ENCODE peak calls at places on chromosomes 3 and 15, in five cellular contexts. One of them, this sample, is unnamed.

GRCh38 chr3:16993227-16993626 is 108.5 kb downstream of the PLCL2 start:
- DNase-seq in endothelial cell of umbilical vein: no peak
- DNase-seq in body of pancreas: peak; percentile 70
- DNase-seq in psoas muscle: no peak
- DNase-seq in right cardiac atrium: no peak
- DNase-seq in this sample: no peak

GRCh38 chr3:13883681-13884080 is 3.8 kb upstream of the WNT7A start:
- DNase-seq in body of pancreas: no peak
- DNase-seq in endothelial cell of umbilical vein: no peak
- DNase-seq in right cardiac atrium: no peak
- DNase-seq in psoas muscle: no peak
- DNase-seq in this sample: no peak

GRCh38 chr15:51171578-51171932 is 76.8 kb upstream of the TNFAIP8L3 start:
- DNase-seq in right cardiac atrium: no peak
- DNase-seq in psoas muscle: no peak
- DNase-seq in endothelial cell of umbilical vein: no peak
- DNase-seq in body of pancreas: no peak
- DNase-seq in this sample: no peak

GRCh38 chr3:50288387-50289007 is 3.7 kb downstream of the IFRD2 start:
- DNase-seq in body of pancreas: no peak
- DNase-seq in right cardiac atrium: no peak
- DNase-seq in psoas muscle: no peak
- DNase-seq in endothelial cell of umbilical vein: no peak
- DNase-seq in this sample: no peak

GRCh38 chr3:170054204-170054603 is 16.4 kb downstream of the GPR160 start:
- DNase-seq in right cardiac atrium: no peak
- DNase-seq in psoas muscle: no peak
- DNase-seq in endothelial cell of umbilical vein: peak; percentile 25
- DNase-seq in body of pancreas: no peak
- DNase-seq in this sample: no peak

GRCh38 chr15:99732711-99733267 is 448 bp downstream of the LYSMD4 start:
- DNase-seq in endothelial cell of umbilical vein: no peak
- DNase-seq in body of pancreas: no peak
- DNase-seq in psoas muscle: no peak
- DNase-seq in right cardiac atrium: peak; percentile 81
- DNase-seq in this sample: peak; percentile 26

GRCh38 chr15:60328852-60329443 is 68.8 kb downstream of the ANXA2 start:
- DNase-seq in body of pancreas: no peak
- DNase-seq in endothelial cell of umbilical vein: peak; percentile 40
- DNase-seq in psoas muscle: no peak
- DNase-seq in right cardiac atrium: no peak
- DNase-seq in this sample: peak; percentile 29

GRCh38 chr3:185308126-185308754 is 54.4 kb upstream of the EHHADH start:
- DNase-seq in body of pancreas: peak; percentile 71
- DNase-seq in endothelial cell of umbilical vein: peak; percentile 68
- DNase-seq in psoas muscle: no peak
- DNase-seq in right cardiac atrium: no peak
- DNase-seq in this sample: peak; percentile 73

GRCh38 chr15:57235865-57236264 is 140.4 kb upstream of the CGNL1 start:
- DNase-seq in right cardiac atrium: no peak
- DNase-seq in endothelial cell of umbilical vein: peak; percentile 61
- DNase-seq in psoas muscle: no peak
- DNase-seq in body of pancreas: no peak
- DNase-seq in this sample: no peak

GRCh38 chr15:67241132-67241855 is 13.2 kb downstream of the AAGAB start:
- DNase-seq in body of pancreas: no peak
- DNase-seq in psoas muscle: no peak
- DNase-seq in endothelial cell of umbilical vein: no peak
- DNase-seq in right cardiac atrium: no peak
- DNase-seq in this sample: no peak

GRCh38 chr15:76336254-76337046 is at the start of gene ISL2:
- DNase-seq in psoas muscle: no peak
- DNase-seq in endothelial cell of umbilical vein: peak; percentile 60
- DNase-seq in body of pancreas: peak; percentile 27
- DNase-seq in right cardiac atrium: peak; percentile 78
- DNase-seq in this sample: no peak

GRCh38 chr15:44194397-44195150 is 497 bp downstream of the FRMD5 start:
- DNase-seq in right cardiac atrium: peak; percentile 60
- DNase-seq in body of pancreas: peak; percentile 35
- DNase-seq in endothelial cell of umbilical vein: peak; percentile 84
- DNase-seq in psoas muscle: peak; percentile 16
- DNase-seq in this sample: no peak

GRCh38 chr15:80076321-80077318 is 17.1 kb downstream of the ZFAND6 start:
- DNase-seq in psoas muscle: no peak
- DNase-seq in endothelial cell of umbilical vein: no peak
- DNase-seq in right cardiac atrium: no peak
- DNase-seq in body of pancreas: no peak
- DNase-seq in this sample: no peak

GRCh38 chr15:66411190-66411589 is 24.5 kb downstream of the MAP2K1 start:
- DNase-seq in body of pancreas: no peak
- DNase-seq in endothelial cell of umbilical vein: no peak
- DNase-seq in psoas muscle: no peak
- DNase-seq in right cardiac atrium: no peak
- DNase-seq in this sample: no peak

GRCh38 chr15:98776607-98777281 is 128.4 kb downstream of the IGF1R start:
- DNase-seq in right cardiac atrium: peak; percentile 78
- DNase-seq in psoas muscle: peak; percentile 39
- DNase-seq in endothelial cell of umbilical vein: no peak
- DNase-seq in body of pancreas: peak; percentile 74
- DNase-seq in this sample: peak; percentile 32

GRCh38 chr3:85846940-85847339 is 888.2 kb downstream of the CADM2 start:
- DNase-seq in psoas muscle: no peak
- DNase-seq in right cardiac atrium: no peak
- DNase-seq in endothelial cell of umbilical vein: no peak
- DNase-seq in body of pancreas: no peak
- DNase-seq in this sample: no peak

GRCh38 chr3:44045476-44046275 is 196.0 kb upstream of the TOPAZ1 start:
- DNase-seq in body of pancreas: peak; percentile 67
- DNase-seq in endothelial cell of umbilical vein: no peak
- DNase-seq in psoas muscle: no peak
- DNase-seq in right cardiac atrium: no peak
- DNase-seq in this sample: peak; percentile 38

GRCh38 chr3:56591256-56591655 is 34.3 kb downstream of the CCDC66 start:
- DNase-seq in endothelial cell of umbilical vein: no peak
- DNase-seq in right cardiac atrium: no peak
- DNase-seq in psoas muscle: no peak
- DNase-seq in body of pancreas: no peak
- DNase-seq in this sample: no peak

GRCh38 chr15:25877681-25878080 is 14.6 kb upstream of the ATP10A start:
- DNase-seq in right cardiac atrium: no peak
- DNase-seq in body of pancreas: no peak
- DNase-seq in psoas muscle: no peak
- DNase-seq in endothelial cell of umbilical vein: no peak
- DNase-seq in this sample: no peak

GRCh38 chr3:83500422-83500821 is 1458.4 kb upstream of the CADM2 start:
- DNase-seq in psoas muscle: no peak
- DNase-seq in endothelial cell of umbilical vein: no peak
- DNase-seq in body of pancreas: peak; percentile 20
- DNase-seq in right cardiac atrium: no peak
- DNase-seq in this sample: no peak

GRCh38 chr3:72018339-72018984 is 233.5 kb upstream of the PROK2 start:
- DNase-seq in psoas muscle: no peak
- DNase-seq in right cardiac atrium: peak; percentile 55
- DNase-seq in endothelial cell of umbilical vein: no peak
- DNase-seq in body of pancreas: no peak
- DNase-seq in this sample: no peak

GRCh38 chr3:155086041-155086440 is 5.9 kb downstream of the MME start:
- DNase-seq in psoas muscle: no peak
- DNase-seq in body of pancreas: no peak
- DNase-seq in endothelial cell of umbilical vein: no peak
- DNase-seq in right cardiac atrium: no peak
- DNase-seq in this sample: no peak

GRCh38 chr3:194054941-194055340 is 81.0 kb upstream of the HES1 start:
- DNase-seq in right cardiac atrium: no peak
- DNase-seq in psoas muscle: no peak
- DNase-seq in body of pancreas: no peak
- DNase-seq in endothelial cell of umbilical vein: no peak
- DNase-seq in this sample: no peak

GRCh38 chr3:54951405-54951804 is 23.5 kb upstream of the LRTM1 start:
- DNase-seq in psoas muscle: peak; percentile 86
- DNase-seq in right cardiac atrium: peak; percentile 91
- DNase-seq in endothelial cell of umbilical vein: no peak
- DNase-seq in body of pancreas: peak; percentile 64
- DNase-seq in this sample: peak; percentile 25

GRCh38 chr3:136862611-136862951 is 573 bp downstream of the NCK1 start:
- DNase-seq in psoas muscle: peak; percentile 63
- DNase-seq in right cardiac atrium: peak; percentile 81
- DNase-seq in endothelial cell of umbilical vein: peak; percentile 75
- DNase-seq in body of pancreas: peak; percentile 82
- DNase-seq in this sample: peak; percentile 29

GRCh38 chr3:195458188-195458800 is 15.5 kb upstream of the ACAP2 start:
- DNase-seq in right cardiac atrium: no peak
- DNase-seq in psoas muscle: no peak
- DNase-seq in endothelial cell of umbilical vein: peak; percentile 32
- DNase-seq in body of pancreas: no peak
- DNase-seq in this sample: no peak

GRCh38 chr15:55168350-55168974 is 28.3 kb downstream of the RSL24D1 start:
- DNase-seq in endothelial cell of umbilical vein: peak; percentile 77
- DNase-seq in right cardiac atrium: peak; percentile 62
- DNase-seq in psoas muscle: peak; percentile 25
- DNase-seq in body of pancreas: peak; percentile 57
- DNase-seq in this sample: no peak

GRCh38 chr15:83365370-83365938 is 81.0 kb upstream of the BNC1 start:
- DNase-seq in psoas muscle: peak; percentile 37
- DNase-seq in body of pancreas: no peak
- DNase-seq in endothelial cell of umbilical vein: peak; percentile 8
- DNase-seq in right cardiac atrium: peak; percentile 71
- DNase-seq in this sample: no peak

GRCh38 chr3:15281817-15282216 is 50.6 kb downstream of the SH3BP5 start:
- DNase-seq in body of pancreas: no peak
- DNase-seq in right cardiac atrium: peak; percentile 18
- DNase-seq in endothelial cell of umbilical vein: no peak
- DNase-seq in psoas muscle: no peak
- DNase-seq in this sample: no peak

GRCh38 chr3:135337176-135337575 is 542.1 kb downstream of the EPHB1 start:
- DNase-seq in body of pancreas: no peak
- DNase-seq in right cardiac atrium: no peak
- DNase-seq in psoas muscle: peak; percentile 14
- DNase-seq in endothelial cell of umbilical vein: no peak
- DNase-seq in this sample: no peak

GRCh38 chr3:127692501-127693335 is 20.0 kb downstream of the ABTB1 start:
- DNase-seq in endothelial cell of umbilical vein: no peak
- DNase-seq in right cardiac atrium: peak; percentile 50
- DNase-seq in body of pancreas: no peak
- DNase-seq in psoas muscle: peak; percentile 4
- DNase-seq in this sample: no peak

DNA sequence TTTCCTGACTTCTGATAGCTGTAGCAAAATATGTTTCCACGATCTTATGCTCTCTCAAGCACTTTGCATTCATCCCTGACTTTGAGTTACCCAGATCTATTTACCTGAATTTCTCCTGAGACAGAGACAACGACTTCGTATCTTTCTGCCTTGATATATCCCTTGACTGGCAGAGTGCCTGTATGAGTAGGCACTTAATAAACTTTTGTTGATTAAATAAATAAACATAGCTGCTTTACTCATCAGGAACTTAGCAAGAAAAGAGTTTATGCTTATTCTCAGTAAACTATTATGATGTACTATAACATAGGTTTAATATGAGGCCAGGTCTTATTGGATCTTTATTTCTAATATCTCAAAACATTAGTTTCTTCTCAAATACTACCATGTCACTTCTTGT is 85.6 kb upstream of the PHLDB2 start:
- DNase-seq in endothelial cell of umbilical vein: no peak
- DNase-seq in body of pancreas: no peak
- DNase-seq in right cardiac atrium: no peak
- DNase-seq in psoas muscle: no peak
- DNase-seq in this sample: no peak
- H3K27ac ChIP-seq in endothelial cell of umbilical vein: no peak overlapping the region
- H3K27ac ChIP-seq in body of pancreas: no peak overlapping the region
- H3K27ac ChIP-seq in right cardiac atrium: no peak overlapping the region
- H3K27ac ChIP-seq in psoas muscle: no peak overlapping the region
- H3K27ac ChIP-seq in this sample: no peak overlapping the region

GRCh38 chr3:96813134-96813819 is 1.1 kb upstream of the EPHA6 start:
- DNase-seq in body of pancreas: peak; percentile 79
- DNase-seq in endothelial cell of umbilical vein: peak; percentile 59
- DNase-seq in right cardiac atrium: peak; percentile 83
- DNase-seq in psoas muscle: peak; percentile 52
- DNase-seq in this sample: peak; percentile 25

GRCh38 chr3:96814581-96815567 is at the start of gene EPHA6:
- DNase-seq in right cardiac atrium: peak; percentile 22
- DNase-seq in psoas muscle: no peak
- DNase-seq in body of pancreas: peak; percentile 12
- DNase-seq in endothelial cell of umbilical vein: no peak
- DNase-seq in this sample: no peak

GRCh38 chr3:96813820-96814580 is 394 bp upstream of the EPHA6 start:
- DNase-seq in psoas muscle: peak; percentile 24
- DNase-seq in body of pancreas: peak; percentile 46
- DNase-seq in right cardiac atrium: peak; percentile 77
- DNase-seq in endothelial cell of umbilical vein: peak; percentile 43
- DNase-seq in this sample: peak; percentile 31
- H3K4me3 ChIP-seq in psoas muscle: peak overlapping the region; percentile 61
- H3K4me3 ChIP-seq in body of pancreas: peak overlapping the region; percentile 64
- H3K4me3 ChIP-seq in right cardiac atrium: peak overlapping the region; percentile 43
- H3K4me3 ChIP-seq in endothelial cell of umbilical vein: peak overlapping the region; percentile 39
- H3K4me3 ChIP-seq in this sample: peak overlapping the region; percentile 34

GRCh38 chr3:140440446-140440845 is 237.4 kb upstream of the TRIM42 start:
- DNase-seq in psoas muscle: no peak
- DNase-seq in body of pancreas: no peak
- DNase-seq in endothelial cell of umbilical vein: peak; percentile 31
- DNase-seq in right cardiac atrium: no peak
- DNase-seq in this sample: no peak

GRCh38 chr3:140442621-140443020 is 235.2 kb upstream of the TRIM42 start:
- DNase-seq in endothelial cell of umbilical vein: no peak
- DNase-seq in psoas muscle: no peak
- DNase-seq in body of pancreas: no peak
- DNase-seq in right cardiac atrium: no peak
- DNase-seq in this sample: no peak

GRCh38 chr3:140443073-140443472 is 234.8 kb upstream of the TRIM42 start:
- DNase-seq in psoas muscle: no peak
- DNase-seq in right cardiac atrium: no peak
- DNase-seq in body of pancreas: no peak
- DNase-seq in endothelial cell of umbilical vein: peak; percentile 67
- DNase-seq in this sample: no peak

GRCh38 chr3:140439527-140439926 is 238.3 kb upstream of the TRIM42 start:
- DNase-seq in psoas muscle: no peak
- DNase-seq in right cardiac atrium: no peak
- DNase-seq in endothelial cell of umbilical vein: no peak
- DNase-seq in body of pancreas: no peak
- DNase-seq in this sample: no peak

DNA sequence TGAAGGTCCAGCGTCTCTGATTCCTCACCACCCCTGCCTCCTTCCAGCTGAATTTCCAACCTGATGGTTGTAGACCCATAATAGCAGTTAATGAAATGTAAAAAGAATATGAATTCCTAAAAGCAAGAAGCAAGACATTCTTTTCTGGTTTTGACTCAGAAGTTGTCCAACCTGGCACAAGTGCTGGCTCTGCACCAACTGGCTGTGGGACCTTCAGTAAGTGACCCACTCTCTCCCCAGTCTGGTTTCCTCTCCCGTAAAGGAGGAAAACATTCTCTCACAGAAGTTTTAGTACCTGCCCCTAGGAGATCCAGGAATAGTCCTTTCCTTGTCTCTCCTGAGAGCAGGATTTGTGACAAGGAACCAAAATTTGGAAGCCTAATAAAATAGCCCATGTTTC is 236.9 kb upstream of the TRIM42 start:
- DNase-seq in body of pancreas: peak; percentile 74
- DNase-seq in endothelial cell of umbilical vein: peak; percentile 87
- DNase-seq in psoas muscle: peak; percentile 44
- DNase-seq in right cardiac atrium: no peak
- DNase-seq in this sample: no peak
- H3K27ac ChIP-seq in body of pancreas: no peak overlapping the region
- H3K27ac ChIP-seq in endothelial cell of umbilical vein: no peak overlapping the region
- H3K27ac ChIP-seq in psoas muscle: no peak overlapping the region
- H3K27ac ChIP-seq in right cardiac atrium: no peak overlapping the region
- H3K27ac ChIP-seq in this sample: no peak overlapping the region

GRCh38 chr3:129180461-129180860 is 3.2 kb downstream of the CNBP start:
- DNase-seq in body of pancreas: no peak
- DNase-seq in endothelial cell of umbilical vein: no peak
- DNase-seq in right cardiac atrium: no peak
- DNase-seq in psoas muscle: no peak
- DNase-seq in this sample: no peak
- H3K4me3 ChIP-seq in body of pancreas: no peak overlapping the region
- H3K4me3 ChIP-seq in endothelial cell of umbilical vein: no peak overlapping the region
- H3K4me3 ChIP-seq in right cardiac atrium: peak overlapping the region; percentile 69
- H3K4me3 ChIP-seq in psoas muscle: peak overlapping the region; percentile 97
- H3K4me3 ChIP-seq in this sample: peak overlapping the region; percentile 16